ENCODE peak calls at places on chromosomes 4 and X, in six cellular contexts. J is K562, F is SK-N-SH, U is IMR-90, P is HepG2, Y is GM12878. X is an unnamed sample.

GRCh38 chr4:47374477-47374876 is 89.0 kb downstream of the COMMD8 start:
- DNase-seq in F (no peak), P (no peak), Y (no peak), U (peak; percentile 74), J (no peak), X (no peak)

GRCh38 chrX:103941201-103941975 is 21.0 kb upstream of the TMSB15B start:
- DNase-seq in P (no peak), F (peak; percentile 20), J (peak; percentile 28), Y (no peak), U (peak; percentile 32), X (peak; percentile 58)

GRCh38 chr4:35465096-35465495 is 779.2 kb downstream of the ARAP2 start:
- DNase-seq in Y (no peak), F (no peak), P (no peak), J (no peak), U (no peak), X (no peak)

GRCh38 chr4:100414016-100414790 is 103.6 kb downstream of the EMCN start:
- DNase-seq in J (no peak), Y (no peak), P (no peak), U (peak; percentile 2), F (no peak), X (no peak)

GRCh38 chrX:15416133-15416993 is 32.1 kb upstream of the VEGFD start:
- DNase-seq in J (no peak), Y (no peak), F (no peak), P (no peak), U (no peak), X (peak; percentile 19)

GRCh38 chr4:4260185-4260751 is 12.2 kb upstream of the TMEM128 start:
- DNase-seq in P (peak; percentile 79), Y (no peak), F (peak; percentile 59), U (peak; percentile 63), J (peak; percentile 36), X (peak; percentile 72)

GRCh38 chr4:140049024-140049923 is 104.7 kb downstream of the MAML3 start:
- DNase-seq in P (peak; percentile 2), U (peak; percentile 57), F (peak; percentile 62), Y (no peak), J (no peak), X (peak; percentile 91)

GRCh38 chr4:184293552-184293951 is 75.9 kb upstream of the ENPP6 start:
- DNase-seq in J (no peak), F (no peak), Y (no peak), P (peak; percentile 46), U (no peak), X (no peak)

GRCh38 chr4:40843696-40844095 is 93.9 kb downstream of the NSUN7 start:
- DNase-seq in U (no peak), F (no peak), J (peak; percentile 21), Y (no peak), P (no peak), X (peak; percentile 33)

GRCh38 chr4:86416081-86416480 is 56.2 kb upstream of the MAPK10 start:
- DNase-seq in Y (no peak), J (no peak), U (peak; percentile 15), P (no peak), F (no peak), X (no peak)

GRCh38 chr4:22500128-22500611 is 15.7 kb downstream of the ADGRA3 start:
- DNase-seq in P (no peak), U (no peak), Y (no peak), J (no peak), F (no peak), X (no peak)

GRCh38 chrX:101659601-101660063 is at the start of gene ARMCX2:
- DNase-seq in F (peak; percentile 81), U (peak; percentile 69), J (no peak), Y (no peak), P (no peak), X (no peak)

GRCh38 chrX:2712428-2712827 is 21.3 kb downstream of the CD99 start:
- DNase-seq in Y (no peak), F (no peak), U (no peak), J (no peak), P (no peak), X (no peak)

GRCh38 chrX:41666251-41666650 is 22.5 kb upstream of the GPR34 start:
- DNase-seq in F (no peak), P (no peak), J (no peak), U (peak; percentile 36), Y (no peak), X (no peak)

GRCh38 chrX:48997455-48997854 is 4.6 kb downstream of the GRIPAP1 start:
- DNase-seq in P (no peak), J (no peak), U (no peak), F (no peak), Y (no peak), X (no peak)

GRCh38 chr4:100340534-100341364 is 150.5 kb upstream of the DDIT4L start:
- DNase-seq in Y (no peak), U (peak; percentile 74), F (no peak), J (no peak), P (no peak), X (no peak)

DNA sequence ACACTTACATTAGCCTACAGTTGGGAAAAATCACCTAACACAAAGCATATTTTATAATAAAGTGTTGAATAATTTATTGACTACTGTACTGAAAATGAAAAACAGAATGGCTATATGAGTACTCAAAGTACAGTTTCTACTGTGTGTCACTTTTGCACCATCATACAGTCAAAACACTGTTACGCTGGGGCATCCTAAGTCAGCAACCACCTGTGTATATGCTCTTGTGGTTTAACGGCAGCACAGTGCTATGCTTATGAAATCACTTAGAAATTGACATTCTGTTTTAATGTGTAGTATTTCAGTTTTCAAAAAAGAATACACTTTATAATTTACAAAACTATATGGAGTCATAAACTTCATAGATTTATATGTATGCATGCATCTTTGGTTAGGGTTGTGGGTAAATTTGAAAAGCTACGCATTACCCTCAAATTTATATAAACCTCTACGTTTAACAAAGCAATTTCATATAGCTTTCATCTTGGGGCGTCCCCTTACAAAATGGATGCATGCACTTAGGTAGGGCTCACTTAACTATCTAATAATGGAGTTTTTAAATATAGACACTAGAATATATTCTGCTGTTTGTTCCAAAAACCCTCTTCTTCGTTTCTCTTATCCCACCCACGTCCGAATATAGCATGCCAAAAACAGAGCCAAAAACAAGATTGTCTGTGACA is 691 bp upstream of the NEIL3 start:
- DNase-seq in P (no peak), J (no peak), Y (no peak), F (no peak), U (no peak), X (no peak)
- TF ChIP-seq SMC3 in P (no peak), J (no peak), Y (no peak), F (no peak), U (no peak), X (no peak)

DNA sequence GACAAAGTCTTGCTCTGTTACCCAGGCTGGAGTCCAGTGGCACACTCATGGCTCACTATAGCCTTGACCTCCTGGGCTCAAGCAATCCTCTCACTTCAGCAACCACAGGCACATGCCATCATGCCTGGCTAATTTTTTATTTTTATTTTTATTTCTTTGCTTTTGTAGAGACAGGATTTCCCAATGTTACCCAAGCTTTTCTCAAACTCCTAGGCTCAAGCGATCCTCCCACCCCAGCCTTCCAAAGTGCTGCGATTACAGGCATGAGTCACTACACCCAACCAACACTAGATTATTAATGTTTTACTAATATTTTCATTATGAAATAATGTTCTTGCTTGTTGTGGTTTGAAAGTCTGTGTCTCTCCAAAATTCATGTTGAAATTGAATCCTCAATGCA is 5.2 kb upstream of the ACTRT1 start:
- DNase-seq in U (no peak), F (no peak), Y (no peak), P (no peak), J (no peak), X (no peak)
- TF ChIP-seq RFX5 in U (no peak), F (no peak), Y (no peak), P (no peak), J (no peak), X (no peak)

GRCh38 chrX:20523626-20524312 is 257.1 kb upstream of the RPS6KA3 start:
- DNase-seq in J (no peak), U (no peak), F (no peak), P (no peak), Y (no peak), X (no peak)
- TF ChIP-seq SMC3 in J (no peak), U (no peak), F (no peak), P (no peak), Y (no peak), X (no peak)

GRCh38 chr4:143095447-143095846 is 89.3 kb upstream of the USP38 start:
- DNase-seq in U (no peak), F (no peak), J (peak; percentile 7), Y (no peak), P (no peak), X (no peak)
- TF ChIP-seq RFX5 in U (no peak), F (no peak), J (no peak), Y (no peak), P (no peak), X (no peak)

DNA sequence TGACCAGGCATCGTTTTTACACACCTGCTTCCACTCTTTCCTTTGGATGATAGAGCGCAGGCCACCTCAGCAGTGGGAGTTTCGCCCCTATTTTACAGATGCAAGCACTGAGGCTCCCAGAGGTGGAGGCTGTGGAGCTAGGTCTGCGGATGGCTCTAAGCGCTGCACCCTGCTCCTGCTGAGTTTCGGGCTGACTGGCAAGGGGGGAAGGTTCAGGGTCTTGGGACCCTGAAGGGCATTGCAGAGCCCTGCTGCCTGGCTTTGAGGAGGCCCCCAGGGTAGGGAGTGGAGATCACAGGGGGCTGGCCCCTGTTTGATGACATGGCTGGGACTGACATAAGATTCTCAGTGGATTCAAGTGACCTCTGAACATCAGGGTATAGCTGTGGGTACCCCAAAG is 62.8 kb upstream of the NKX1-1 start:
- DNase-seq in Y (no peak), P (no peak), F (peak; percentile 3), U (no peak), J (no peak), X (no peak)
- TF ChIP-seq SMC3 in Y (no peak), P (no peak), F (no peak), U (no peak), J (no peak), X (no peak)

GRCh38 chr4:180630012-180630411 is 1613.2 kb upstream of the TENM3 start:
- DNase-seq in U (no peak), P (no peak), F (no peak), Y (no peak), J (no peak), X (no peak)

GRCh38 chr4:180636696-180637095 is 1606.5 kb upstream of the TENM3 start:
- DNase-seq in F (no peak), U (peak; percentile 44), J (no peak), Y (no peak), P (no peak), X (no peak)

GRCh38 chr4:180637616-180638015 is 1605.6 kb upstream of the TENM3 start:
- DNase-seq in P (no peak), J (no peak), U (no peak), Y (no peak), F (no peak), X (no peak)

GRCh38 chr4:180640193-180640592 is 1603.0 kb upstream of the TENM3 start:
- DNase-seq in Y (no peak), U (no peak), P (no peak), F (no peak), J (no peak), X (no peak)

DNA sequence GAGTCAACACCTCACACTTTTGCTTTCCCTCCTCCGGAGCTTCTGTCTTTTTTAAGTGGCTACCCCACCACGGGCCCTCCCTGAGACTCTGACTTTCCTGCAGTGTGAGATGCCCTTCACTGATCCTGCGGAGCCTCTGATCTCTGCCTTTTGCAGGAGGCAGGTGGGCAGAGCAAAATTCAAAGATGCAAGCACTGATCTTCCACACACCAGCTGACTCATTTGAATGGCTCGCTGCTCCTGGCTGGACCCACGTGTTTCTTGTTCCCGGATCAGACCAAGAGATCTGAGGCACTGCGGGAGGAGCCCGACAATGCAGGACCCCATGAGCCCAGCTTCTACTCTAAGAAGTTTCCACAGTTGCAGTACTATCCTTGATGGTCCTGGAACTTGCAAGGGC is 1607.9 kb upstream of the TENM3 start:
- DNase-seq in J (no peak), F (no peak), P (no peak), U (no peak), Y (no peak), X (no peak)
- TF ChIP-seq RFX5 in J (no peak), F (no peak), P (no peak), U (no peak), Y (no peak), X (no peak)